ENCODE peak calls at places on chromosomes 1 and 21, in five cellular contexts. P is nephron progenitor cell; F is HFFc6; G is fibroblast of lung; L is CD8-positive, alpha-beta T cell. Y is an unnamed sample.

GRCh38 chr1:64186898-64187280 is 16.5 kb upstream of the UBE2U start:
- DNase-seq in G (no peak), F (no peak), L (no peak), P (no peak), Y (no peak)

GRCh38 chr1:87149166-87150065 is 179.3 kb upstream of the LMO4 start:
- DNase-seq in F (peak), G (peak), P (no peak), L (no peak), Y (peak)

GRCh38 chr1:110034040-110034450 is 379 bp upstream of the STRIP1 start:
- DNase-seq in L (no peak), G (no peak), P (no peak), F (no peak), Y (no peak)

GRCh38 chr1:153629343-153629665 is 1.1 kb downstream of the S100A1 start:
- DNase-seq in F (no peak), P (no peak), G (no peak), L (no peak), Y (no peak)

GRCh38 chr1:6287431-6287886 is 26.6 kb upstream of the GPR153 start:
- DNase-seq in F (no peak), L (no peak), P (no peak), G (peak), Y (no peak)

GRCh38 chr1:199084293-199084692 is 445.5 kb downstream of the PTPRC start:
- DNase-seq in L (no peak), P (no peak), G (peak), F (no peak), Y (peak)

GRCh38 chr1:7293702-7294630 is 477.1 kb upstream of the VAMP3 start:
- DNase-seq in P (no peak), L (no peak), F (no peak), G (no peak), Y (peak)

GRCh38 chr21:43306911-43307676 is 119.8 kb downstream of the SIK1 start:
- DNase-seq in G (no peak), F (peak), L (no peak), P (no peak), Y (no peak)

GRCh38 chr1:232303221-232303620 is 326.7 kb downstream of the SIPA1L2 start:
- DNase-seq in G (no peak), L (no peak), F (no peak), P (no peak), Y (no peak)

GRCh38 chr1:232300461-232300860 is 329.5 kb downstream of the SIPA1L2 start:
- DNase-seq in P (no peak), F (no peak), G (no peak), L (no peak), Y (no peak)

GRCh38 chr1:232305020-232305419 is 324.9 kb downstream of the SIPA1L2 start:
- DNase-seq in L (no peak), G (no peak), F (no peak), P (no peak), Y (no peak)

GRCh38 chr1:232301246-232301645 is 328.7 kb downstream of the SIPA1L2 start:
- DNase-seq in P (no peak), F (no peak), L (no peak), G (no peak), Y (no peak)

GRCh38 chr1:232302376-232303049 is 327.4 kb downstream of the SIPA1L2 start:
- DNase-seq in F (no peak), L (no peak), G (no peak), P (no peak), Y (peak)
- TF ChIP-seq CTCF in F (no peak), L (no peak), G (no peak), P (no peak), Y (peak)

GRCh38 chr21:44800971-44801467 is 601 bp downstream of the UBE2G2 start:
- DNase-seq in L (no peak), G (peak), P (peak), F (peak), Y (no peak)
- TF ChIP-seq CTCF in L (peak), G (peak), P (no peak), F (peak), Y (peak)

DNA sequence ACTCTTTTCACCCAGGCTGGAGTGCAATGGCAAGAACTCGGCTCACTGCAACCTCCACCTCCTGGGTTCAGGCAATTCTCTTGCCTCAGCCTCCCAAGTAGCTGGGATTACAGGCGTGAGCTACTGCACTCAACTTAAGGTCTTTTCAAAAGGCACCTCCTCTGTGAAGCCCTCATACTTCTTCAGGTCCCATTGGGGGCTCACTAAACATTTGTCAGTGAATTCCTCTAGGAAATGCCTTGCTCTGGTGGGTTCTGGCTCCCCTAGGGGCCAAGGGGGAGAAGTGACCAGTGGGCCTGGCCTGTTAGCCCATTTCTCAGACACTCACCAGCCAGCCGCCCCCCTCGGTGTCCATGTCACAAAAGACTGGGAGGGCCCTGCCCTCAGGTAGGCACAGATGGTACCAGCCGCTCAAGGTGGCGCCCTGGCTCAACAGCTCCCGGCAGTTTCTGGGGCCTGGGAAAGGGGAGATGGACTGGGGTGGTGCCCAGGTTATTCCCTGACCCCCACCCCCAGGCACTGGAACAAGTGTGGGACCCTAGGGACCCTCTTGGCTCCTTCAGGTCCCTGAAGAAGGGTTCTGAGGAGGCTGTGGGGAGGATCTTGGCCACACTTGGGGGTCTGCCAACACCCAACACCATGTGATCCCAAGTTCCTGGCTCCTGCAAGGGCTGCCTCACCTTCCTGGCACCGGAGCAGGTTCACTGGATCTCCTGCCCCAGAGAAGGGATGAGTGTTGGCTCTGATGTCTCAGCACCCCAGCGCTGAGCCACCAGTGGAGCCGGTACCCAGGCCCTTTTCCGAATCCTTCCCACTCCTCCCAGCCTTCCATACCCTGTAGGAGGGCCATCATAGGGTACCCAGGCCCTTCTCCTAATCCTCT is 1.6 kb downstream of the FCN3 start:
- DNase-seq in P (no peak), L (no peak), F (no peak), G (no peak), Y (no peak)
- TF ChIP-seq CTCF in P (peak), L (no peak), F (peak), G (peak), Y (peak)

DNA sequence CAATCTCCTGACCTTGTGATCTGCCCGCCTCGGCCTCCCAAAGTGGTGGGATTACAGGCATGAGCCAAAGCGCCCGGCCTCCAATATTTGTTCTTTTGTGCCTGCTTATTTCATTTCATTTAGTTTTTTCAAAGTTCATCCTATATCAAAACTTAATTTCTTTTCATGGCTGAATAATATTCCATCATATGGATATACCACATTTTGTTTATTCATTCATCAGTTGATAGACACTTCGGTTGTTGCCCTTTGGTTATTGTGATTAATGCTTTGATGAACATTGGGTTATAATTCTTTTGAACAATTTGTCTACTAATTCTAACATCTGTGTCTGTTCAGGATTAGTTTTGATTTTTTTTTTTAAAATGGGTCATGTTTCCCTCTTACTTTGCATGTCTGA is 41.7 kb downstream of the SFPQ start:
- DNase-seq in F (no peak), G (no peak), P (no peak), L (no peak), Y (no peak)
- TF ChIP-seq CTCF in F (no peak), G (no peak), P (no peak), L (no peak), Y (no peak)

GRCh38 chr1:31745898-31746668 is 18.1 kb downstream of the ADGRB2 start:
- DNase-seq in L (no peak), P (no peak), F (no peak), G (no peak), Y (no peak)

GRCh38 chr1:31739281-31739853 is 24.8 kb downstream of the ADGRB2 start:
- DNase-seq in G (no peak), L (peak), F (no peak), P (peak), Y (no peak)

GRCh38 chr1:31744165-31744888 is 19.8 kb downstream of the ADGRB2 start:
- DNase-seq in G (no peak), F (no peak), P (no peak), L (no peak), Y (no peak)

GRCh38 chr1:31745071-31745897 is 18.9 kb downstream of the ADGRB2 start:
- DNase-seq in P (peak), L (no peak), F (peak), G (peak), Y (peak)

GRCh38 chr1:31742462-31743212 is 21.5 kb downstream of the ADGRB2 start:
- DNase-seq in L (no peak), P (no peak), F (no peak), G (no peak), Y (peak)
- TF ChIP-seq CTCF in L (no peak), P (no peak), F (no peak), G (no peak), Y (no peak)

GRCh38 chr21:33542640-33543504 is at the start of gene SON:
- DNase-seq in L (peak), P (peak), F (peak), G (peak), Y (peak)
- TF ChIP-seq CTCF in L (no peak), P (no peak), F (no peak), G (no peak), Y (no peak)

Y was measured in WERI-Rb-1.